ENCODE peak calls at places on chromosome 3, in six cellular contexts. G is coronary artery, C is epithelial cell of proximal tubule, F is A549, V is fibroblast of the aortic adventitia, Q is body of pancreas. I is an unnamed sample.

GRCh38 chr3:160343132-160343531 is 55.9 kb downstream of the IFT80 start:
- DNase-seq in C (no peak), G (no peak), Q (no peak), F (peak), V (peak), I (peak)

GRCh38 chr3:17420668-17421067 is 321.8 kb downstream of the TBC1D5 start:
- DNase-seq in G (no peak), F (peak), Q (no peak), C (no peak), V (no peak), I (no peak)

GRCh38 chr3:149830902-149831301 is 17.9 kb downstream of the RNF13 start:
- DNase-seq in V (no peak), Q (no peak), C (no peak), F (peak), G (no peak), I (no peak)

GRCh38 chr3:177561769-177562360 is 364.6 kb upstream of the TBL1XR1 start:
- DNase-seq in F (no peak), G (no peak), C (no peak), V (no peak), Q (no peak), I (no peak)

GRCh38 chr3:82824491-82824890 is 1063.0 kb upstream of the GBE1 start:
- DNase-seq in C (no peak), Q (no peak), V (no peak), G (no peak), F (no peak), I (no peak)

GRCh38 chr3:69803871-69804270 is 64.6 kb downstream of the MITF start:
- DNase-seq in F (no peak), G (no peak), Q (no peak), C (no peak), V (no peak), I (no peak)

GRCh38 chr3:4337147-4337546 is 34.0 kb downstream of the SETMAR start:
- DNase-seq in Q (no peak), V (no peak), G (no peak), C (no peak), F (no peak), I (no peak)

GRCh38 chr3:117719316-117719926 is 1009.8 kb downstream of the TUSC7 start:
- DNase-seq in V (peak), F (peak), Q (no peak), C (no peak), G (no peak), I (peak)

GRCh38 chr3:72888546-72889309 is 882 bp downstream of the GXYLT2 start:
- DNase-seq in G (no peak), V (peak), Q (peak), F (no peak), C (no peak), I (peak)

GRCh38 chr3:64940949-64941348 is 253.1 kb upstream of the ADAMTS9 start:
- DNase-seq in Q (no peak), G (no peak), V (no peak), C (no peak), F (no peak), I (no peak)

GRCh38 chr3:9098716-9099675 is 135.7 kb upstream of the RAD18 start:
- DNase-seq in V (no peak), Q (no peak), C (no peak), F (no peak), G (no peak), I (no peak)

GRCh38 chr3:26236991-26237682 is 385.4 kb upstream of the LRRC3B start:
- DNase-seq in C (no peak), V (no peak), G (no peak), Q (no peak), F (no peak), I (no peak)

GRCh38 chr3:85632921-85633320 is 674.1 kb downstream of the CADM2 start:
- DNase-seq in Q (no peak), F (no peak), G (no peak), C (no peak), V (no peak), I (no peak)

GRCh38 chr3:11985866-11986265 is 18.3 kb upstream of the SYN2 start:
- DNase-seq in F (no peak), V (no peak), C (no peak), G (no peak), Q (no peak), I (no peak)

GRCh38 chr3:127779747-127780146 is 42.6 kb downstream of the MGLL start:
- DNase-seq in C (no peak), V (peak), G (no peak), F (peak), Q (no peak), I (peak)

GRCh38 chr3:32502089-32502943 is at the start of gene CMTM6:
- DNase-seq in G (peak), Q (peak), V (peak), F (peak), C (no peak), I (peak)

GRCh38 chr3:116929534-116930222 is 220.1 kb downstream of the TUSC7 start:
- DNase-seq in Q (no peak), F (no peak), G (no peak), V (no peak), C (no peak), I (peak)

GRCh38 chr3:18111702-18112311 is 313.3 kb downstream of the SATB1 start:
- DNase-seq in F (no peak), V (peak), C (no peak), G (no peak), Q (no peak), I (no peak)

GRCh38 chr3:155496206-155496605 is 202.7 kb upstream of the STRIT1 start:
- DNase-seq in Q (no peak), V (no peak), C (no peak), F (no peak), G (no peak), I (no peak)

DNA sequence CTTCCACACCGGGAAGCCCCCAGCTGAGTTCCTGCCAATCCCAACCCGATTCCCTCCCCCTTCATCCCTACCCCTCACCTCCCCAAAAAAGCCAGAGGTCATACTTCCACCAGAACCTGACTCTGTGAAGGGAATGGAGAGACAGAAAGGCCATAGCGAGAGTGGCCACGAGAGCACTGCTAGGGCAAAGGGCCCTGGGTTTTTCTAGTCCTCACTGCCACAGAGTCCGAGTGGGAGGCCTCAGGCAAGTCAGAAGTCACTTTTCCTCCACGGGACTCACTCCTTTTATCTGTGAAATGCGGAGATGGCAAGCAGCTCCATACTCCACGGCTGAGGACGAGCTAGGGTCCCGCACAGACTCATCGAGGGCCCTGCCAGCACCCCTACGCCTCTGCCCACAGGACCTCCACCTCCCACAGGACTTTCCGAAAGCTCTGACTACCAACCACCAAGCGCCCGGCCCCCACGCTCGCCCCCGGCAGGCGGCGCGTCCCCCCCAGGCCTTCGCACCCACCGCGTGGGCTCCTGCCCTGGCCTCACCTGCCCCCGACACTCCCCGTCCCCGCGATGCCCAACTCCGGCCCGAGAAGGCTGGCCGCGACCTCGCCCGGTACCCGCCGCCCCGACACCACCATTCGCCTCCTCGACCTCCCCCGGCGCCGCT is 794 bp downstream of the ATP13A3 start:
- DNase-seq in G (peak), Q (peak), V (peak), C (no peak), F (no peak), I (peak)
- H3K4me3 ChIP-seq in G (peak), Q (peak), V (peak), C (peak), F (peak), I (peak)

DNA sequence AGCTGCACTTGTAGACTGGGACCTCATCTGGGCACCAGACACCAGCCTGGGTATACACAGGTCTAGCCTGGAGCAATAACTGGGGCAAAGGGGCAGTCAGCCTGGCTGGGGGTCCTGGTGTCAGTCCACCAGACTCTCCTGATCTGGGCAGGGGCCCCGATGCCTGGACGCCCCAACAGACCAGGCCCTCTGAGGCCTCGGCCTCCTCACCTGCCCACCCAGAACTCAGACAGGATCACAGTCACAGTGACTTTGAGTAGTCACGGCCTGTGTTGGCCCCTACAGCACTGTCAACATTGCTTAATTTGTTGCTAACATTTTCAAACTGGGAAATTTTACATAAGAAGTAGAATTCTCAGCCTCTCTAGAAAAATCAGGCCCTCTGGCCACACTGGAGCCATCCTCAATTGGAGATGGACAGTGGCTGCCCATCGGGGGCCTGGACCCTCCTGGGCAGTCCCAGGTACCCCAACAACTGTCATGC is 5.8 kb downstream of the TWF2 start:
- DNase-seq in G (no peak), Q (no peak), C (no peak), V (no peak), F (no peak), I (no peak)
- TF ChIP-seq CTCF in G (no peak), Q (no peak), C (no peak), V (no peak), F (no peak), I (no peak)

GRCh38 chr3:52245322-52246263 is at the start of gene PPM1M:
- DNase-seq in G (peak), F (peak), V (peak), Q (peak), C (no peak), I (peak)
- H3K4me3 ChIP-seq in G (peak), F (peak), V (peak), Q (peak), C (peak), I (peak)

DNA sequence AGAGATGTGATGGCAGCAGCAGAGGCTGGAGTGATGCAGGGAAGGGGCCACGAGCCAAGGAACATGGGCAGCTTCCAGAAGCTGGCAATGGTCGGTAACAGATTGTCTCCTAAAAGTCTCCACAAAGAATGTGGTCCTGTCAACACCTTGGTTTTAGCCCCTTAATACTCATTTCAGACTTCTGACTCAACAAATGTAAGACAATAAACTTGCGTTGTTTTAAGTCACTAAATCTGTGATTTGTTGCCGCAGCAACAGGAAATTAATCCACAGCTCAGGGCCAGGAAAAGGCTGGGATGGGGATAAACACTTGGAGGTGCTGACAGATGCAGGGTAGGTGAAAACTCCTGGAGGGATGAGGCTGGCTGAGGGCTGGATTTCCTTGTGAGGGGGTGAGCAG is 69.9 kb downstream of the OXNAD1 start:
- DNase-seq in V (peak), Q (no peak), G (no peak), F (no peak), C (no peak), I (peak)
- TF ChIP-seq CTCF in V (no peak), Q (no peak), G (no peak), F (no peak), C (no peak), I (no peak)

GRCh38 chr3:2099779-2100191 is 1.1 kb downstream of the CNTN4 start:
- DNase-seq in F (no peak), G (no peak), Q (peak), C (no peak), V (no peak), I (no peak)
- H3K4me3 ChIP-seq in F (no peak), G (peak), Q (peak), C (no peak), V (no peak), I (no peak)

GRCh38 chr3:98877132-98877531 is 24.4 kb downstream of the DCBLD2 start:
- DNase-seq in Q (no peak), V (no peak), G (no peak), F (no peak), C (no peak), I (no peak)

GRCh38 chr3:98869391-98869790 is 32.1 kb downstream of the DCBLD2 start:
- DNase-seq in G (no peak), C (no peak), V (no peak), F (no peak), Q (no peak), I (no peak)

GRCh38 chr3:98875535-98875934 is 26.0 kb downstream of the DCBLD2 start:
- DNase-seq in V (no peak), G (no peak), F (no peak), C (no peak), Q (no peak), I (peak)

DNA sequence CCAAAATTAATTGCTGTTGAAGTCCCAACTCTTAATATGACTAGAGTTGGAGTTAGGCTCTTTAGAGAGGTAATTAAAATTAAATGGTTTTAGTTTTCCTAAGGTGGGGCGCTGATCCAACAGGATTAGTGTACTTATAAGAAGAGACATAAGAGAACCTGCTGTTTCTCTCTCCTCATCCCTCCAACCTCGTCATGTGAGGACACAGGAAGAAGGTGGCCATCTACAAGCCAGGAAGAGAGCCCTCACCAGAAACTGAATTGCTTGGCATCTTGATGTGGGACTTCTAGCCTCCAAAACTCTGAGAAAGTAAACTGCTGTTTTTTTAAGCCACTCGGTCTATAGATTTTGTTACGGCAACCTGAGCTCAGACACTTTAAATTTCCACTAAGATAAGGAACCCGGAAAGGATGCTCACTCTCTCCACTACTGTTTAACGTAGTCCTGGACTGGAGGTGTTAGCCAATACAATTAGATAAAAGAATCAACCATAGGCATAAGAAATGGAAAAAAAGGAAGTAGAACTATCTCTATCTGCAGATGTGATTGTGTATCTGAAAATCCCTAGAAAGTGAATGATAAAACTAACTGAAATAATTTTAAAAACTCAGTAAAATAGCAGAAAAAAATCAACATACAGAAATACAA is 26.8 kb downstream of the DCBLD2 start:
- DNase-seq in C (no peak), G (no peak), F (no peak), Q (no peak), V (no peak), I (no peak)
- TF ChIP-seq CTCF in C (no peak), G (no peak), F (no peak), Q (no peak), V (no peak), I (no peak)

GRCh38 chr3:48268381-48268935 is 27.6 kb downstream of the ZNF589 start:
- DNase-seq in C (no peak), G (no peak), V (no peak), F (no peak), Q (no peak), I (no peak)
- H3K4me3 ChIP-seq in C (no peak), G (no peak), V (no peak), F (no peak), Q (no peak), I (no peak)

DNA sequence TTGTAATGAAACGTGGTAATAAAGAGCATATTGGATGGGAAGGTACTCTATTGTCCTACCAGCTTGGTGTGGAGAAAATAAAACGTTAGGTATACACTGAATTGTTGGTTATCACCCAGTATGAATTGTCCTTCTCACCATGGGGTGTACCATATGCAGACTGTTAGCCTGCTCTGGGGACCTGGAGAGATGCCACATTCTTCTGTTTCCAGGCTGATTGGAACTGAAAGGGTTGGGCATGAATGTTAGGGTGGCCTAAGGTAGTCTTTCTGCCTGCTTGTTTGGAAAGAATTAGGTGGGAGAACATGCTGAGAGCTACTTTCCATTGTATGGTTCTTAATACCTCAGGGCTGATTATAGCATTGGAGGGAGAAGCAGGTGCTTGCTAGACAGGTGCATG is 340.6 kb downstream of the PTPRG start:
- DNase-seq in C (no peak), V (no peak), Q (no peak), G (no peak), F (no peak), I (no peak)
- TF ChIP-seq CTCF in C (no peak), V (no peak), Q (no peak), G (no peak), F (no peak), I (no peak)

DNA sequence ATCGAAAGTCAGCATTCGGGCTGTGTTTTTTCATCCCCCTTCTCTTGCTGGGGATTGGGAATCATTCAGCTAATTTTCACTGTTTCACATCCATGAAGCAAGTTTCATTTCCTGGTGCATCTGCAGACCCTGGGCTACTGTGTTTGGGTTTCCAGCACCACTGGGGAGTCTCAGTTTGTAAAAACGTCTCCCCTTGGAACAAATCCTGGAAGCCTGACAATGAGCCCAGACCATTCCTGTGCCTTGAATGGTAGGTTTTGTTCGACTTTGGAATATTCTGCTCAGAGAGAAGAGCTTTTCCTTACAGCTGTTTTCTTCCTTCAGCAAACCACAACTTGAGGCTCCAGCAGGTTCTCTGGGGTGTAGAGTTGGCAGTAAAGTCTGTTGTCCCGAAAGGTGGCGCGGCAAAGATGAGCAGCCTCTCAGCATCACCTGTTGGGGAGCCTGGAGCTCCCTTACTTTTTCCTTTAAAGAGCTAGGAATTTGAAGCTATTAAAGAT is 65.3 kb downstream of the BOC start:
- DNase-seq in G (no peak), Q (no peak), V (no peak), C (no peak), F (no peak), I (no peak)
- H3K4me3 ChIP-seq in G (peak), Q (no peak), V (peak), C (no peak), F (no peak), I (no peak)